ENCODE peak calls at places on chromosomes 4 and X, in ten cellular contexts. D is natural killer cell treated with Interleukin-12 subunit alpha and Interleukin-12 subunit beta and Interleukin-15 and Interleukin-18, amount 100 ng/mL, for 72 hours; Y is CD4-positive, alpha-beta T cell; S is NCI-H1092; N is progenitor cell of endocrine pancreas; V is brain microvascular endothelial cell; L is activated naive CD4-positive, alpha-beta T cell treated with Interleukin-2 at 50 U/mL for 16 hours; W is colonic mucosa; O is Karpas-422; T is T-helper 17 cell. P is an unnamed sample.

GRCh38 chr4:147683172-147683571 is 791 bp downstream of the PRMT9 start:
- DNase-seq in D (no peak), Y (no peak), S (no peak), N (no peak), V (peak; percentile 17), L (peak; percentile 6), W (peak; percentile 36), O (peak; percentile 71), T (no peak), P (peak; percentile 16)

GRCh38 chrX:26649534-26649933 is 433.6 kb downstream of the MAGEB5 start:
- DNase-seq in D (no peak), Y (no peak), S (no peak), N (no peak), V (peak; percentile 23), L (no peak), W (no peak), O (peak; percentile 85), T (no peak), P (peak; percentile 6)

GRCh38 chr4:87819281-87819919 is 13.4 kb upstream of the MEPE start:
- DNase-seq in D (no peak), Y (no peak), S (no peak), N (no peak), V (peak; percentile 94), L (no peak), W (no peak), O (no peak), T (no peak), P (peak; percentile 90)

GRCh38 chrX:134529481-134529880 is 69.5 kb downstream of the HPRT1 start:
- DNase-seq in D (no peak), Y (no peak), S (no peak), N (no peak), V (no peak), L (no peak), W (no peak), O (no peak), T (no peak), P (no peak)

GRCh38 chrX:40085086-40085551 is 12.6 kb downstream of the BCOR start:
- DNase-seq in D (no peak), Y (no peak), S (no peak), N (no peak), V (no peak), L (no peak), W (no peak), O (no peak), T (no peak), P (no peak)

GRCh38 chrX:101483705-101484104 is 1.6 kb upstream of the ARMCX4 start:
- DNase-seq in D (no peak), Y (no peak), S (no peak), N (no peak), V (no peak), L (no peak), W (no peak), O (no peak), T (no peak), P (no peak)

GRCh38 chr4:7392438-7393374 is 42.0 kb downstream of the PSAPL1 start:
- DNase-seq in D (peak; percentile 49), Y (no peak), S (no peak), N (no peak), V (peak; percentile 41), L (no peak), W (no peak), O (no peak), T (no peak), P (no peak)

GRCh38 chrX:31227250-31227649 is 155.4 kb upstream of the FTHL17 start:
- DNase-seq in D (no peak), Y (no peak), S (no peak), N (no peak), V (peak; percentile 18), L (no peak), W (no peak), O (no peak), T (no peak), P (no peak)

GRCh38 chr4:34108456-34108855 is 2135.9 kb downstream of the ARAP2 start:
- DNase-seq in D (no peak), Y (no peak), S (no peak), N (no peak), V (peak; percentile 1), L (no peak), W (no peak), O (no peak), T (no peak), P (no peak)

GRCh38 chrX:116272328-116272727 is 101.8 kb downstream of the AGTR2 start:
- DNase-seq in D (no peak), Y (no peak), S (no peak), N (no peak), V (peak; percentile 91), L (no peak), W (no peak), O (no peak), T (no peak), P (peak; percentile 98)

GRCh38 chrX:960821-961220 is 251.6 kb downstream of the CRLF2 start:
- DNase-seq in D (no peak), Y (no peak), S (no peak), N (no peak), V (no peak), L (no peak), W (no peak), O (no peak), T (no peak), P (no peak)

GRCh38 chr4:115824630-115825029 is 711.2 kb upstream of the NDST4 start:
- DNase-seq in D (no peak), Y (no peak), S (no peak), N (no peak), V (no peak), L (no peak), W (no peak), O (no peak), T (no peak), P (no peak)

GRCh38 chr4:96652821-96653220 is 812.9 kb downstream of the PDHA2 start:
- DNase-seq in D (no peak), Y (no peak), S (no peak), N (no peak), V (no peak), L (no peak), W (no peak), O (no peak), T (no peak), P (no peak)

GRCh38 chr4:188206783-188207182 is 67.5 kb downstream of the TRIML1 start:
- DNase-seq in D (no peak), Y (no peak), S (no peak), N (no peak), V (no peak), L (no peak), W (no peak), O (no peak), T (no peak), P (no peak)

GRCh38 chr4:85779165-85779564 is 304.2 kb downstream of the ARHGAP24 start:
- DNase-seq in D (no peak), Y (no peak), S (no peak), N (no peak), V (peak; percentile 64), L (no peak), W (no peak), O (no peak), T (no peak), P (no peak)

GRCh38 chr4:24237709-24238108 is 346.6 kb downstream of the DHX15 start:
- DNase-seq in D (no peak), Y (no peak), S (no peak), N (no peak), V (no peak), L (no peak), W (no peak), O (no peak), T (no peak), P (no peak)

GRCh38 chr4:84582988-84583870 is at the start of gene CDS1:
- DNase-seq in D (no peak), Y (no peak), S (no peak), N (peak; percentile 44), V (no peak), L (peak; percentile 4), W (peak; percentile 80), O (no peak), T (no peak), P (peak; percentile 54)

GRCh38 chr4:177237291-177237690 is 72.4 kb upstream of the NEIL3 start:
- DNase-seq in D (no peak), Y (no peak), S (no peak), N (no peak), V (no peak), L (no peak), W (no peak), O (no peak), T (no peak), P (no peak)

GRCh38 chr4:16897991-16898827 is at the start of gene LDB2:
- DNase-seq in D (no peak), Y (no peak), S (no peak), N (no peak), V (peak; percentile 72), L (no peak), W (peak; percentile 32), O (no peak), T (no peak), P (no peak)

GRCh38 chr4:24973471-24974251 is 57.1 kb downstream of the LGI2 start:
- DNase-seq in D (no peak), Y (no peak), S (peak; percentile 68), N (no peak), V (no peak), L (no peak), W (peak; percentile 41), O (no peak), T (no peak), P (peak; percentile 46)

GRCh38 chrX:37926700-37927099 is 79.3 kb upstream of the DYNLT3 start:
- DNase-seq in D (no peak), Y (no peak), S (peak; percentile 1), N (no peak), V (no peak), L (no peak), W (no peak), O (peak; percentile 81), T (no peak), P (no peak)

GRCh38 chr4:4784379-4784778 is 75.1 kb upstream of the MSX1 start:
- DNase-seq in D (no peak), Y (no peak), S (no peak), N (no peak), V (no peak), L (no peak), W (no peak), O (no peak), T (no peak), P (no peak)

GRCh38 chrX:150526692-150527091 is 41.7 kb upstream of the MTM1 start:
- DNase-seq in D (no peak), Y (no peak), S (no peak), N (no peak), V (no peak), L (no peak), W (no peak), O (no peak), T (no peak), P (no peak)

GRCh38 chr4:18388029-18388428 is 366.5 kb upstream of the LCORL start:
- DNase-seq in D (no peak), Y (no peak), S (peak; percentile 3), N (no peak), V (no peak), L (no peak), W (no peak), O (no peak), T (no peak), P (no peak)

GRCh38 chrX:103830848-103831247 is 1.2 kb downstream of the RAB9B start:
- DNase-seq in D (no peak), Y (no peak), S (no peak), N (no peak), V (no peak), L (no peak), W (no peak), O (no peak), T (no peak), P (no peak)